ENCODE peak calls at places on chromosomes 6 and 20, in seven cellular contexts. S is Peyer's patch; U is OCI-LY7; D is MM.1S; W is transverse colon; N is naive thymus-derived CD4-positive, alpha-beta T cell; E is CD8-positive, alpha-beta T cell. P is an unnamed sample. For H3K36me3, the result is how much of the 10 kb centered on the place peaks cover.

GRCh38 chr6:129552413-129552812 is 157.6 kb downstream of the ARHGAP18 start:
- DNase-seq in S (no peak), U (no peak), D (no peak), W (no peak), N (no peak), E (no peak), P (no peak)

GRCh38 chr20:60473240-60473639 is 515.0 kb downstream of the CDH26 start:
- DNase-seq in S (no peak), U (no peak), D (no peak), W (no peak), N (no peak), E (no peak), P (no peak)

GRCh38 chr6:14658909-14659561 is 541.5 kb downstream of the CD83 start:
- DNase-seq in S (no peak), U (no peak), D (no peak), W (no peak), N (no peak), E (no peak), P (peak)

GRCh38 chr20:22453244-22454080 is 130.9 kb downstream of the FOXA2 start:
- DNase-seq in S (no peak), U (no peak), D (no peak), W (peak), N (no peak), E (no peak), P (no peak)

GRCh38 chr6:152748843-152749242 is 1.8 kb upstream of the VIP start:
- DNase-seq in S (no peak), U (peak), D (peak), W (no peak), N (no peak), E (no peak), P (no peak)

GRCh38 chr6:134111062-134111677 is 58.7 kb upstream of the SLC2A12 start:
- DNase-seq in S (no peak), U (peak), D (peak), W (peak), N (peak), E (peak), P (peak)

GRCh38 chr6:69881322-69882151 is 15.2 kb downstream of the COL19A1 start:
- DNase-seq in S (no peak), U (peak), D (no peak), W (no peak), N (no peak), E (no peak), P (no peak)

GRCh38 chr6:100808638-100809275 is 72.4 kb downstream of the ASCC3 start:
- DNase-seq in S (no peak), U (no peak), D (no peak), W (no peak), N (no peak), E (no peak), P (no peak)

GRCh38 chr6:159126590-159126989 is 42.6 kb upstream of the FNDC1 start:
- DNase-seq in S (no peak), U (no peak), D (no peak), W (no peak), N (no peak), E (no peak), P (no peak)

GRCh38 chr20:58359441-58359840 is 29.6 kb upstream of the VAPB start:
- DNase-seq in S (no peak), U (no peak), D (no peak), W (no peak), N (no peak), E (no peak), P (no peak)

GRCh38 chr6:33142501-33142900 is 49.8 kb downstream of the COL11A2 start:
- DNase-seq in S (no peak), U (no peak), D (no peak), W (no peak), N (no peak), E (no peak), P (no peak)

GRCh38 chr20:17044920-17045319 is 181.9 kb upstream of the PCSK2 start:
- DNase-seq in S (no peak), U (no peak), D (no peak), W (no peak), N (no peak), E (no peak), P (no peak)

GRCh38 chr6:42482126-42482525 is 30.4 kb upstream of the TRERF1 start:
- DNase-seq in S (no peak), U (no peak), D (no peak), W (no peak), N (no peak), E (no peak), P (no peak)

GRCh38 chr6:156848533-156848932 is 71.4 kb downstream of the ARID1B start:
- DNase-seq in S (no peak), U (no peak), D (no peak), W (no peak), N (no peak), E (no peak), P (peak)

GRCh38 chr20:57871237-57871632 is 161.4 kb upstream of the PMEPA1 start:
- DNase-seq in S (no peak), U (no peak), D (no peak), W (no peak), N (no peak), E (no peak), P (no peak)

DNA sequence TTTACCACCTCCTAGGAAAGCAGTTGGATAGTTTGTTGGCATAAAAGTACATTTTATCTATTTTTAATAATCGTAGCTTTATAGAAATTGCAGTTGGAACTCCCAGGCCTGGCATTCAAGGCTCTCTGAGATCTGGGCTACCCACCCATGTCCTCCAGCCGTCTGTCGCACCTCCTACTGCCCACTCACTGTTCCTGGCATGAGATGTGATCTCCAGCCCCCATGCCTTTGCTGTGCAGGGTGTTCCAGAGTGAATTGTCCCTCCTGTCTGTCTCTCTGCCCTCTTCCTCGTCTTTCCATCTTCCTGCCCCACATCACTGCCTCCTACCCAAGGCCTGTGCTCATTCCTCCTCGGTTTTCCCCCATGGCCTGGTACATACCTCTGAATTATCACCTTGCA is 50.7 kb downstream of the PTPN1 start:
- DNase-seq in S (no peak), U (no peak), D (no peak), W (no peak), N (no peak), E (no peak), P (no peak)
- H3K4me3 ChIP-seq in S (no peak), U (no peak), D (no peak), W (no peak), N (no peak), E (no peak), P (no peak)

DNA sequence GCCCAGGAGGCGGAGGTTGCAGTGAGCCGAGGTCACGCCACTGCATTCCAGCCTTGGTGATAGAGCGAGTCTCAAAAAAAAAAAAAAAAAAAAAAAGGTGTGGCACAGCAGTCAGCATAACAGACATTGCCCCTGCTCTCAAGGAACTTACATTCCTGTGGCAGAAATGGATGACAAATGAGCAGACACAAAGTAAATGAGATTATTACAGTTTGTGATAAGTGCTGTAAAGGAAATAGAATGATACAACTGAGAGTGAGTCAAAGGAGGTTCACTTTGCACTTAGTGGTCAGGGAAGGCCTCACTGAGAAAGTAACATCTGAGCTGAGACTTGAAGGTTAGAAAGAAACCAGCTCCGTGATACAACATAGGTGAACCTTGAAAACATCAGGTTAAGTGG is 36.4 kb downstream of the CEP250 start:
- DNase-seq in S (no peak), U (no peak), D (no peak), W (no peak), N (no peak), E (no peak), P (no peak)
- H3K36me3 ChIP-seq in S (under half), U (half or more), D (under half), W (under half), N (under half), E (under half), P (half or more)

GRCh38 chr6:53300656-53301551 is 47.8 kb downstream of the ELOVL5 start:
- DNase-seq in S (no peak), U (no peak), D (no peak), W (no peak), N (no peak), E (peak), P (peak)

GRCh38 chr6:53301801-53302537 is 46.8 kb downstream of the ELOVL5 start:
- DNase-seq in S (no peak), U (no peak), D (no peak), W (no peak), N (peak), E (no peak), P (no peak)

GRCh38 chr6:53299331-53299835 is 49.4 kb downstream of the ELOVL5 start:
- DNase-seq in S (no peak), U (no peak), D (no peak), W (no peak), N (no peak), E (no peak), P (no peak)

GRCh38 chr6:53306819-53307347 is 41.9 kb downstream of the ELOVL5 start:
- DNase-seq in S (no peak), U (no peak), D (peak), W (no peak), N (no peak), E (no peak), P (no peak)

DNA sequence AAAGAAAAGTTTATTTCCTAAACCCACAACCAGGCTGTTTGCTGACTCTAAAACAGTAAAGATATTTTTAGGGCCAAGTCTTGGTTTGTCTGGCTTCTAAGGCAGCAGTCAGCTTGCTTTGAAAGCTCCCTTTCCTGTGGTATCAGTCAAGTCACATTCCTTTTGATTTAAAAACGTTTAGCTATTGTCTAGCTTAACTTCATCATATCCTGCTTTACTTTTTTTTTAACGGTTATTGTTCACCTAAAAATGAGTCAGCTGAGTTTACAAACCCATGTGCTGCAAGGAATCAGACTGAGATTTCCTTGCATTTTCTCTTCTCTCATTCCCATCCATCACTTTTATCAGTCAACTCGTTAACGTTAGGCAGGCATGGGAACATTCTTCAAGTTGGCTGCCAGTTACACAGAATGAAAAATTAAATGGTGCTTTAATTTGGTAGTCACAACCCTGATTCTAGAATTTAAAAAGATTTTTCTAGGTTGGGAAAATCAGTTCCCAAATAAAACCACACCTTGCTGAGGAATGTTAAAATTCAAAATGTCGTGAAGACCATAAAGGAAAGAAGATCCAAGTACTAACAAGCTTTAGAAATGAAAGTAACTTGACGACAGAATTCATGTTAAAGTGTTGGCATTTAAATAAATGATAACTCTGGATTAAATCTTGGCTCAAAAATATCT is 45.9 kb downstream of the ELOVL5 start:
- DNase-seq in S (no peak), U (no peak), D (peak), W (no peak), N (peak), E (peak), P (peak)
- H3K4me3 ChIP-seq in S (no peak), U (no peak), D (peak), W (no peak), N (peak), E (peak), P (no peak)

GRCh38 chr6:107879912-107880311 is 55.8 kb upstream of the SCML4 start:
- DNase-seq in S (no peak), U (no peak), D (no peak), W (no peak), N (no peak), E (no peak), P (peak)

GRCh38 chr6:107871981-107872380 is 47.9 kb upstream of the SCML4 start:
- DNase-seq in S (no peak), U (no peak), D (no peak), W (no peak), N (no peak), E (no peak), P (no peak)

DNA sequence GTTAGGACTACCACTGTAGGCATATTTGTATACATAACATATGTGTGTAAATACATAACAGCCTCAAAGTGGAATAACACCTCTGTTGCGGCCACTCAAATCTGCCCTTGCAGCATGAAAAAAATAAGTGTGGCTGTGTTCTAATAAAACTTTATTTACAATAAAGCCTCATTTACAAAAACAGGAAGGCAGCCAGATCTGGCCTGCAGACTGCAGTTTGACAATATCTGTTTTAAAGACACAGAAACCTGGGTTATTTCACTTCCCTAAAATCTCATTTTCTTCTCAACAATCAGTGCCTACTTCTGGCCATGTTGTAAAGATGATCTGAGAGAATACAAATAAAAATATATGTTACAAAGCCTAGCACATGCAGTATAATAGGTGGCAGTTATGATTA is 53.9 kb upstream of the SCML4 start:
- DNase-seq in S (no peak), U (peak), D (peak), W (no peak), N (no peak), E (no peak), P (no peak)
- H3K36me3 ChIP-seq in S (under half), U (half or more), D (under half), W (under half), N (under half), E (under half), P (half or more)

GRCh38 chr6:150145427-150145826 is 2.6 kb downstream of the PPP1R14C start:
- DNase-seq in S (no peak), U (no peak), D (no peak), W (no peak), N (no peak), E (no peak), P (no peak)

GRCh38 chr6:150145830-150146229 is 3.0 kb downstream of the PPP1R14C start:
- DNase-seq in S (no peak), U (no peak), D (no peak), W (no peak), N (no peak), E (no peak), P (no peak)

GRCh38 chr6:150144294-150144868 is 1.5 kb downstream of the PPP1R14C start:
- DNase-seq in S (no peak), U (no peak), D (no peak), W (no peak), N (no peak), E (no peak), P (no peak)

GRCh38 chr6:150149146-150149545 is 6.3 kb downstream of the PPP1R14C start:
- DNase-seq in S (no peak), U (no peak), D (no peak), W (no peak), N (no peak), E (no peak), P (no peak)

DNA sequence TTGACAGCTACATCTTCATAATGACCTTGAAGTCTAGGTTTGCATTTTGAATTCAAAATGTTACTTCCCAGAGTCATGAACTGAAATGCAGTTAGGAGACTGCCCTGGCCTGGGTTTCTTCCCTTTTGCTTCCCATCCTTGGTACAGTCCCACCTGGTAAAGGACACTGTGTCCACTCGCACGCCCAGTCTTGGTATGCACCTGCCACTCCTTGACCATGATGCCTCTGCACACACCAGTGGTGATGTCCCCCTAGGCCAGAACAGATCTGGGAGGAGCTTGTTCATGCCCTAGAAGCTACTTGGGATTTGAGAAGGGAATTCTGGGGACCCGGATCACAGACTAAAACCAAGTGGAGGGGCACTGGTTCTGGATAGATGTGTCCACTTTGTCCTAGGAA is 3.6 kb downstream of the PPP1R14C start:
- DNase-seq in S (no peak), U (no peak), D (no peak), W (peak), N (no peak), E (no peak), P (no peak)
- H3K4me3 ChIP-seq in S (no peak), U (no peak), D (no peak), W (no peak), N (no peak), E (no peak), P (no peak)

GRCh38 chr6:36600564-36601146 is 6.5 kb downstream of the SRSF3 start:
- DNase-seq in S (no peak), U (no peak), D (no peak), W (no peak), N (no peak), E (no peak), P (no peak)
- H3K36me3 ChIP-seq in S (under half), U (half or more), D (half or more), W (half or more), N (half or more), E (half or more), P (half or more)

GRCh38 chr6:170533792-170534191 is 19.3 kb downstream of the PSMB1 start:
- DNase-seq in S (no peak), U (no peak), D (no peak), W (no peak), N (no peak), E (no peak), P (no peak)
- H3K4me3 ChIP-seq in S (no peak), U (no peak), D (no peak), W (no peak), N (no peak), E (no peak), P (no peak)

P was measured in MG63.